ENCODE peak calls at places on chromosome 13, in seven cellular contexts. M, R, U, Q, G, F and H are unnamed samples.

GRCh38 chr13:44155422-44156293 is 218.0 kb upstream of the SERP2 start:
- DNase-seq in Q (no peak), F (no peak), R (no peak), G (peak; percentile 50), M (no peak), U (peak; percentile 70), H (peak; percentile 53)

GRCh38 chr13:50529154-50529882 is 314.2 kb downstream of the DLEU7 start:
- DNase-seq in Q (peak; percentile 49), G (peak; percentile 67), R (peak; percentile 4), F (peak; percentile 32), M (no peak), U (peak; percentile 88), H (peak; percentile 46)

GRCh38 chr13:105655046-105655445 is 880.4 kb downstream of the EFNB2 start:
- DNase-seq in F (no peak), G (no peak), R (no peak), U (no peak), M (no peak), Q (no peak), H (no peak)

GRCh38 chr13:42762917-42763316 is 18.5 kb upstream of the FAM216B start:
- DNase-seq in F (no peak), M (no peak), Q (no peak), R (no peak), G (no peak), U (no peak), H (no peak)

GRCh38 chr13:90445179-90445578 is 902.3 kb upstream of the MIR17HG start:
- DNase-seq in G (peak; percentile 38), R (no peak), F (no peak), M (no peak), Q (no peak), U (no peak), H (peak; percentile 30)

GRCh38 chr13:41007359-41008118 is 11.6 kb downstream of the ELF1 start:
- DNase-seq in R (no peak), Q (no peak), G (no peak), M (no peak), F (no peak), U (no peak), H (no peak)

GRCh38 chr13:44912617-44913016 is 76.7 kb downstream of the NUFIP1 start:
- DNase-seq in M (no peak), Q (no peak), U (no peak), G (no peak), R (no peak), F (no peak), H (no peak)

GRCh38 chr13:91078093-91078679 is 269.3 kb upstream of the MIR17HG start:
- DNase-seq in G (no peak), Q (no peak), F (no peak), R (no peak), M (no peak), U (no peak), H (no peak)

GRCh38 chr13:108176685-108177274 is 38.6 kb downstream of the LIG4 start:
- DNase-seq in F (no peak), M (peak; percentile 36), R (peak; percentile 19), U (no peak), Q (peak; percentile 75), G (no peak), H (peak; percentile 60)

GRCh38 chr13:50353651-50354415 is 338.6 kb downstream of the KCNRG start:
- DNase-seq in F (no peak), R (no peak), M (no peak), G (no peak), Q (no peak), U (no peak), H (no peak)

GRCh38 chr13:73677041-73677589 is 457.1 kb downstream of the KLF12 start:
- DNase-seq in R (no peak), G (no peak), U (no peak), F (no peak), M (no peak), Q (no peak), H (no peak)

GRCh38 chr13:22505489-22505888 is 675.3 kb upstream of the SGCG start:
- DNase-seq in G (no peak), Q (no peak), M (no peak), U (no peak), F (no peak), R (no peak), H (no peak)

GRCh38 chr13:110560606-110561334 is 752 bp downstream of the RAB20 start:
- DNase-seq in U (peak; percentile 58), G (peak; percentile 57), Q (no peak), F (no peak), R (no peak), M (no peak), H (peak; percentile 81)

GRCh38 chr13:113777311-113778260 is 18.6 kb downstream of the TMEM255B start:
- DNase-seq in F (no peak), U (no peak), Q (no peak), R (no peak), G (peak; percentile 73), M (no peak), H (peak; percentile 96)

GRCh38 chr13:22014469-22014868 is 343.6 kb downstream of the FGF9 start:
- DNase-seq in M (no peak), U (no peak), R (no peak), Q (no peak), G (no peak), F (no peak), H (no peak)